ENCODE peak calls at places on chromosomes 16 and 17, in six cellular contexts. Y, Q, G, K, N and L are unnamed samples.

GRCh38 chr16:87391324-87391949 is 699 bp upstream of the MAP1LC3B start:
- DNase-seq in G (peak), Y (no peak), N (peak), Q (no peak), K (peak), L (peak)

GRCh38 chr17:39939588-39940419 is 12.3 kb downstream of the LRRC3C start:
- DNase-seq in N (peak), Y (no peak), K (peak), Q (peak), G (no peak), L (no peak)

GRCh38 chr17:42288078-42288984 is at the start of gene STAT5A:
- DNase-seq in Q (peak), Y (peak), K (peak), G (peak), N (peak), L (peak)

GRCh38 chr17:82804442-82805191 is 35.2 kb downstream of the ZNF750 start:
- DNase-seq in K (no peak), Y (no peak), Q (no peak), G (no peak), N (no peak), L (peak)

GRCh38 chr17:50468120-50469004 is at the start of gene CHAD:
- DNase-seq in Y (no peak), G (no peak), N (peak), Q (no peak), K (peak), L (no peak)

GRCh38 chr16:78563905-78564304 is 464.5 kb downstream of the WWOX start:
- DNase-seq in G (no peak), Q (no peak), N (no peak), Y (no peak), K (no peak), L (no peak)

GRCh38 chr16:86351041-86351784 is 159.1 kb upstream of the FOXF1 start:
- DNase-seq in Y (no peak), G (no peak), Q (no peak), K (no peak), N (no peak), L (peak)

GRCh38 chr17:45704251-45704650 is 79.9 kb upstream of the CRHR1 start:
- DNase-seq in G (no peak), N (no peak), Q (no peak), K (no peak), Y (no peak), L (no peak)

GRCh38 chr16:70681382-70682238 is 4.2 kb downstream of the MTSS2 start:
- DNase-seq in Y (no peak), Q (no peak), N (no peak), G (peak), K (no peak), L (peak)

GRCh38 chr16:70402916-70403659 is 35.8 kb downstream of the ST3GAL2 start:
- DNase-seq in N (no peak), K (peak), Q (no peak), Y (no peak), G (no peak), L (no peak)

GRCh38 chr17:43986225-43986981 is 18.0 kb upstream of the NAGS start:
- DNase-seq in G (no peak), Y (no peak), K (no peak), N (no peak), Q (no peak), L (no peak)

GRCh38 chr16:29111421-29111820 is 126.6 kb downstream of the LAT start:
- DNase-seq in Y (no peak), N (no peak), Q (no peak), G (no peak), K (no peak), L (no peak)

GRCh38 chr17:78041401-78042179 is 83.1 kb downstream of the TNRC6C start:
- DNase-seq in Q (no peak), N (no peak), K (peak), Y (no peak), G (no peak), L (no peak)

GRCh38 chr16:80518436-80518835 is 22.4 kb upstream of the DYNLRB2 start:
- DNase-seq in N (peak), Y (no peak), K (peak), Q (no peak), G (no peak), L (no peak)

GRCh38 chr17:43878260-43879082 is 28.9 kb downstream of the MPP2 start:
- DNase-seq in Y (no peak), N (peak), G (peak), K (peak), Q (peak), L (peak)

GRCh38 chr16:57380671-57381462 is 8.6 kb downstream of the CX3CL1 start:
- DNase-seq in G (peak), Q (no peak), Y (no peak), K (no peak), N (no peak), L (no peak)

GRCh38 chr16:72349719-72350118 is 177.8 kb upstream of the PMFBP1 start:
- DNase-seq in K (no peak), G (no peak), Y (no peak), Q (no peak), N (no peak), L (no peak)

GRCh38 chr16:3180445-3180878 is 7.5 kb upstream of the OR1F1 start:
- DNase-seq in K (no peak), Y (no peak), Q (no peak), G (no peak), N (peak), L (peak)

GRCh38 chr17:13114601-13115024 is 96.8 kb upstream of the ELAC2 start:
- DNase-seq in N (peak), G (peak), Y (no peak), Q (no peak), K (peak), L (no peak)

GRCh38 chr16:3223913-3224515 is 10.9 kb downstream of the ZNF200 start:
- DNase-seq in Y (no peak), Q (no peak), N (peak), G (no peak), K (peak), L (no peak)

GRCh38 chr17:4594406-4595349 is 10.3 kb downstream of the SMTNL2 start:
- DNase-seq in Y (no peak), G (peak), N (peak), Q (no peak), K (no peak), L (no peak)

GRCh38 chr16:73056911-73057310 is 9.0 kb upstream of the ZFHX3 start:
- DNase-seq in Q (no peak), K (no peak), N (peak), G (no peak), Y (no peak), L (no peak)

GRCh38 chr17:41618341-41619161 is 5.8 kb downstream of the KRT17 start:
- DNase-seq in K (no peak), Q (no peak), Y (no peak), N (no peak), G (no peak), L (peak)

GRCh38 chr17:16013943-16014407 is 14.4 kb downstream of the TTC19 start:
- DNase-seq in K (peak), G (no peak), Q (no peak), N (peak), Y (no peak), L (no peak)

GRCh38 chr17:8875416-8875815 is 7.9 kb upstream of the PIK3R6 start:
- DNase-seq in K (no peak), G (no peak), Y (no peak), N (peak), Q (no peak), L (no peak)

GRCh38 chr17:50836826-50837225 is 1.4 kb downstream of the WFIKKN2 start:
- DNase-seq in K (no peak), N (no peak), Q (no peak), G (no peak), Y (no peak), L (no peak)

GRCh38 chr16:59385953-59386352 is 651.8 kb upstream of the GOT2 start:
- DNase-seq in K (peak), Y (no peak), G (no peak), N (no peak), Q (no peak), L (no peak)

GRCh38 chr17:78375401-78376079 is 2.9 kb upstream of the PGS1 start:
- DNase-seq in Y (no peak), N (no peak), K (peak), G (no peak), Q (no peak), L (peak)

GRCh38 chr16:89096768-89097527 is 3.3 kb downstream of the ACSF3 start:
- DNase-seq in N (no peak), G (peak), Y (no peak), K (no peak), Q (peak), L (no peak)

DNA sequence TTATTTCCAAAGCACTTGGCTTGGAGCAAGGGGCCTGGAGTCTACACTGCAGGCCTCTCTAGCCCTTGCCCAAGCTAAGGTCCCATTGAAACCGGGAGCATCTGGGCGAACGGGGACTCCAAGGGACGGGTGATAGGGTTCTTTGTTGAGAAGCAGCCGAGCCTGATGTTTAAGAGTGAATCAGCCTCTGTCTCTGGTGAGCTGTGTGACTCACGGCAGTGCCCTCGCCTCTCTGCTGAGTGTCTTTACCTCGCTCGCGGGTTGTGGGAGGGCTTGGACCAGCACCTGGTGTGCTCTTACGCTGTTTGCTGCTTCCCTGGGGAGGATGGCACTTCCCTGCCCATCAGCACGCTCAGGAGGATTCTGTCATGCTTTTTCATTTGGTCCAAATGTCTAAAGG is 1.3 kb downstream of the HGS start:
- DNase-seq in N (no peak), Q (no peak), Y (no peak), K (peak), G (no peak), L (no peak)
- H3K4me3 ChIP-seq in N (peak), Q (peak), Y (peak), K (peak), G (peak), L (peak)

GRCh38 chr16:85205747-85206471 is 93.6 kb upstream of the CIBAR2 start:
- DNase-seq in Y (no peak), Q (no peak), K (peak), N (no peak), G (peak), L (no peak)
- H3K27ac ChIP-seq in Y (peak), Q (no peak), K (peak), N (peak), G (no peak), L (no peak)

DNA sequence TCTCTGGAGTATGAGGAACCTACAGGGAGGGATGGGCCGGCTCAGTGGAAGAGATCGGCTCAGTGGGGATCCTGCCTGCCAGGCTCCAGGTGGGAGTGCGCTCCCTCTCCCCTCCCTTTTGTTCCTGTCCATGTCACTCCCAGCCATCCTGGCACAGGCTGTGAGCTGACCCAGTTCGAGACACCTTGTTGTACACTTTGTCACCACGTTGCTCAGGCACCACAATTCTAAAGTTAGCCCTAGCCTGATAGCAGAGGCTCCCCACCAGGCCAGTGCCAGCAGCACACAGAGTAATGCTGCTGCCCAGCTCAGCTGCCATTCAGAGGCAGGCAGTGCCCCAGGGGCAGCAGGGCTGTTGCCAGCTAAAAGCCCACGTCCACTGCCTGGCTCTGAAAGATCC is 24.4 kb downstream of the PEMT start:
- DNase-seq in Q (no peak), G (peak), N (no peak), Y (no peak), K (no peak), L (no peak)
- H3K4me3 ChIP-seq in Q (no peak), G (no peak), N (no peak), Y (no peak), K (no peak), L (no peak)

DNA sequence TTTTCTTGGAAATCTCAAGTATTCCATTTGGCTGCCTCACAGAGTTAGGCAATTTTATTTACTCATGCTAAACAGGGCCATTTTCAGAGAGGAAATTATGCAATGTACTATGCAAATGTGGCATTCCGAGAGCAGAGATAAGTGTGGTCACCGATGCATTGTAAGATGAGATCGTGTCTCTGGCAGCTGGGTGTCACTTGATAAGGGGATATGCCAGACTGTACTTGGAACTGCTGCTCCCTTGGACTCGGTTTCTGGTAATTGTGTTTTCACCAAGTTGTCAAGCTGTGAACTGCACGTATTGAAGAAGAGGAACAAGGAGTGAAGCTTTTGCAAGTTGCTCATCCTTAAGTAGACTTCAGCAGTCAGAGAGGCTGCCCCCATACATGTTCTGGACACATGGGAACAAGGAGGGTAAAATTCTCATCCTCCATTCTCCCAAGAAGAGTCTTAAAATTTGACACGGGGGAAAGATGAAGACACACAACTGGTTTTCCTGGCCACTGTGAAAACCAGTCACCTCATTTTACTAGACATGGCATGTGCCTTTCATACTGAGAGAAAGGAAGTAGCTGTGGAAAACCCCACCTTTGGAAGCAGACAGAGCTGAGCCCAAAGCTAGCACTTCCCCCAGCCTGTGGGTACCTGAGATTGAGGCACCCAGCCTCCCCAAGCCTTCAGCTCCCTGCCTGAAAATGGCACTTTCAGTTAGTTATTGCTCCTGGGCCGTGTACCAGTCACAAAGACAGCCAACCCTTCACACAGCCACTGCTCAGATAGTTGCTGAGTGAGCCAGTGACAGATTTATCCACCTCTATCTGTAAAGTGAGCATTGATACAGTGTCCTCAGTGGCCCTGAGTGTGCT is 150.7 kb downstream of the SOCS1 start:
- DNase-seq in N (no peak), Q (no peak), G (no peak), Y (no peak), K (peak), L (no peak)
- H3K27ac ChIP-seq in N (no peak), Q (peak), G (no peak), Y (peak), K (peak), L (no peak)

DNA sequence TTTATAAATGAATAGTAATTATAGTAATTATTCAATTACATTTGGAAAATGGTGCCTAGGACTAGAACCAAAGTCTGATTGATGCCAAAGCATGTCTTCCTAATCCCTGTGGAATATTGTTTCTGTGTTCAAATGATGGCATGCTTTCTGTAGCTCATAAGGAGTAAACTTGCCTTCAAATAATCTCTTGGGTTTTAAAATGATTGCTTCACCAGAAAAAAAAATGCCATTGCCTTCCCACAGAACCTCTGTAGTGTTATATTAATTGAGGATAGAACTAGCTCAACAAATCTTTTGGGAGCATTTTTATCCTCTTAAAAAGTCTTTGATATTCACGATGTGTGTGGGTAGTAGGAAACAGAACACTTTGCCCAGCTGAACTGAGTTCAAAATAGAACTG is 7.7 kb upstream of the TMEM100 start:
- DNase-seq in N (no peak), Q (no peak), K (peak), G (no peak), Y (no peak), L (no peak)
- H3K4me3 ChIP-seq in N (no peak), Q (no peak), K (no peak), G (no peak), Y (no peak), L (no peak)

GRCh38 chr17:59633658-59634359 is 14.1 kb downstream of the CLTC start:
- DNase-seq in N (no peak), Q (no peak), K (no peak), G (no peak), Y (no peak), L (no peak)

GRCh38 chr17:59632398-59632797 is 12.7 kb downstream of the CLTC start:
- DNase-seq in G (no peak), Q (no peak), N (no peak), K (no peak), Y (no peak), L (peak)

GRCh38 chr17:59631221-59631720 is 11.6 kb downstream of the CLTC start:
- DNase-seq in G (no peak), N (no peak), Q (no peak), K (peak), Y (no peak), L (no peak)

GRCh38 chr17:59638553-59638952 is 18.9 kb downstream of the CLTC start:
- DNase-seq in N (no peak), Y (no peak), G (no peak), Q (no peak), K (no peak), L (no peak)

DNA sequence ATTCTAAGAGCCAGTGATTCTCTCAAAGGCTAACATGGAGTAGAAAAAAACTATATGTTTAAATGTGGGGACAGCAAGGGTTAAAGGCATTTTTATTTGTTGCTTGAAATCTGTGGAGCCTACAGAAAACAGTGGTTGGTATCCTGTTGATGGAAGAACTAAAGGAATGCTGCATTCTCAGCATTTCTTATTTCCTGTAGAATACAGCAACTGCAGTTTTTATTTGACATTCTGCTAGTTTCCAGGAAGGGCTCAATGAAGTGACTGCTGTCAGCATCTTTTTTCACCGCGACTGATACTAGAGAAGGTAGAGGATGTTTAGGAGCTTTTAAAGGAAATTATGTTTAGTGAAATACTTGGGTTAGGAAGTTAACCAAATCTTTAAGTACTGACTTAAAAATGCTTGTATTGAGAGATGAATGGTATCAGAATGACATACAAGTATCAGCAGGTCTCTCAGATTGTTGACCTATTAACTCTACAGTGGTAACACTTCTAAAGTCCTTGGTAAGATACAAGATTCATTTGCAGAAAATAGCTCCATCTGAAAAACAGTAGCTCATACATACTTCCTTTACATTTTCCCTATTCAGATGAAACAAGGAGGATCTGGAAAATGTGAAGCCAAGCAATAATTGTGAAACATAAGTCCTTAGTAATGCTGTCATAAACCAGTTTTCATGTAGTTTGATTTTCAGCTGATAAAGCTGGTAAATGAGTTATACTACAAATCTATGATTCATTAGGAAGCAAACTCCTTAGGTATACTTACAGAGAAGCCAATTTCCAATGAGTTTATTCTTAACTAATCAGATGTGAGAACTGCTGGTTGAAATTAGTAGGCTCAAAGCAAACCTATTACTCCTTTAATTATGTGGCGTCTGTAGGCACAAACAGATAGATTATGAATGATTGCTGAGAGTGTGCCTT is 15.2 kb downstream of the CLTC start:
- DNase-seq in G (no peak), N (peak), Y (no peak), K (peak), Q (no peak), L (no peak)
- H3K27ac ChIP-seq in G (no peak), N (no peak), Y (no peak), K (peak), Q (no peak), L (no peak)

GRCh38 chr16:12760819-12761611 is 42.7 kb downstream of the CPPED1 start:
- DNase-seq in N (no peak), K (no peak), Y (no peak), Q (no peak), G (no peak), L (no peak)
- H3K4me3 ChIP-seq in N (no peak), K (no peak), Y (no peak), Q (no peak), G (no peak), L (no peak)